ENCODE peak calls at places on chromosomes 13 and 19, in nine cellular contexts. Q is GM12865, U is neural progenitor cell, B is Peyer's patch, H is tibial nerve, O is hepatocyte, G is heart left ventricle, R is A549, F is astrocyte of the cerebellum. N is an unnamed sample.

GRCh38 chr13:22091222-22091970 is 420.5 kb downstream of the FGF9 start:
- DNase-seq in Q (no peak), H (peak), R (no peak), O (peak), B (no peak), F (no peak), G (peak), U (no peak), N (no peak)

GRCh38 chr19:35717665-35718344 is at the start of gene KMT2B:
- DNase-seq in Q (peak), O (peak), F (peak), U (peak), H (peak), R (peak), B (no peak), G (no peak), N (no peak)

GRCh38 chr19:1069009-1069779 is 2.2 kb downstream of the ARHGAP45 start:
- DNase-seq in H (peak), U (no peak), Q (peak), B (peak), R (no peak), F (no peak), G (peak), O (no peak), N (no peak)

GRCh38 chr13:32153056-32153455 is 121.5 kb downstream of the FRY start:
- DNase-seq in H (no peak), U (no peak), R (peak), Q (no peak), O (no peak), B (no peak), F (no peak), G (no peak), N (no peak)

GRCh38 chr19:55384576-55385235 is 614 bp upstream of the TMEM238 start:
- DNase-seq in H (peak), B (peak), R (no peak), U (no peak), F (no peak), O (no peak), G (no peak), Q (peak), N (no peak)

GRCh38 chr13:40779796-40780285 is 8.9 kb upstream of the MRPS31 start:
- DNase-seq in U (no peak), Q (no peak), R (no peak), B (no peak), H (no peak), F (no peak), G (no peak), O (no peak), N (no peak)

GRCh38 chr19:383040-383439 is 25.9 kb downstream of the C2CD4C start:
- DNase-seq in B (no peak), U (no peak), F (no peak), H (no peak), R (no peak), G (no peak), Q (no peak), O (no peak), N (no peak)

GRCh38 chr19:11460207-11460606 is 20.6 kb downstream of the ELAVL3 start:
- DNase-seq in U (no peak), F (no peak), B (no peak), Q (no peak), R (no peak), H (no peak), G (no peak), O (no peak), N (no peak)

GRCh38 chr13:109274188-109274821 is 512.1 kb downstream of the IRS2 start:
- DNase-seq in O (peak), B (no peak), U (peak), G (no peak), F (peak), H (no peak), Q (no peak), R (peak), N (peak)

GRCh38 chr13:109273326-109273751 is 513.0 kb downstream of the IRS2 start:
- DNase-seq in R (peak), B (no peak), G (no peak), O (no peak), F (no peak), Q (no peak), H (no peak), U (no peak), N (no peak)

GRCh38 chr13:109275390-109275789 is 511.0 kb downstream of the IRS2 start:
- DNase-seq in Q (no peak), U (peak), O (no peak), B (no peak), G (no peak), R (no peak), F (no peak), H (no peak), N (no peak)

GRCh38 chr13:109276261-109276660 is 510.1 kb downstream of the IRS2 start:
- DNase-seq in B (no peak), Q (no peak), U (no peak), O (no peak), R (no peak), G (no peak), H (no peak), F (no peak), N (no peak)

DNA sequence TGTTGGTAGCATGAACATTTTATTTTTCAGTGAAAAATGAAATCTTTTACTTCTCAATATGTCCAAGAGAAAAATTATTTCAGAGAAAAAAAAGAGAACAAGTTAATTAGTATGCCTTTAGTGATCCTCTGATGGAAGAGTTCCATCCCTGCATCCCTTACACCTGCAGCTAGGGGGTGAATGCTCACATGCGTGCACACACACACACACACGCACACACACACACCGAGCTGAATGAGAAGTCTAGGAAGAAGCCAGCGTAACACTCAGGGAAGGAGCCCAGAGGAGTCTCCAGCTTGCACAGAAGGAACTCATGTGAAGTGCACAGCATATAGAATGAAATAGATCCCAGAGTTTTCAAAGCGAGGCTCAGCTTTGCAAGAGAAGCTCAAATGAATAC is 510.5 kb downstream of the IRS2 start:
- DNase-seq in H (no peak), F (no peak), O (peak), U (peak), Q (no peak), G (no peak), R (peak), B (no peak), N (peak)
- TF ChIP-seq CTCF in H (no peak), F (peak), O (peak), U (peak), Q (no peak), G (peak), R (no peak), B (peak), N (peak)

GRCh38 chr13:49258097-49258796 is 10.5 kb downstream of the CDADC1 start:
- DNase-seq in U (no peak), Q (no peak), R (no peak), G (no peak), H (no peak), O (no peak), B (no peak), F (no peak), N (no peak)
- H3K4me3 ChIP-seq in U (no peak), Q (peak), R (no peak), G (peak), H (peak), O (no peak), B (peak), F (no peak), N (no peak)

DNA sequence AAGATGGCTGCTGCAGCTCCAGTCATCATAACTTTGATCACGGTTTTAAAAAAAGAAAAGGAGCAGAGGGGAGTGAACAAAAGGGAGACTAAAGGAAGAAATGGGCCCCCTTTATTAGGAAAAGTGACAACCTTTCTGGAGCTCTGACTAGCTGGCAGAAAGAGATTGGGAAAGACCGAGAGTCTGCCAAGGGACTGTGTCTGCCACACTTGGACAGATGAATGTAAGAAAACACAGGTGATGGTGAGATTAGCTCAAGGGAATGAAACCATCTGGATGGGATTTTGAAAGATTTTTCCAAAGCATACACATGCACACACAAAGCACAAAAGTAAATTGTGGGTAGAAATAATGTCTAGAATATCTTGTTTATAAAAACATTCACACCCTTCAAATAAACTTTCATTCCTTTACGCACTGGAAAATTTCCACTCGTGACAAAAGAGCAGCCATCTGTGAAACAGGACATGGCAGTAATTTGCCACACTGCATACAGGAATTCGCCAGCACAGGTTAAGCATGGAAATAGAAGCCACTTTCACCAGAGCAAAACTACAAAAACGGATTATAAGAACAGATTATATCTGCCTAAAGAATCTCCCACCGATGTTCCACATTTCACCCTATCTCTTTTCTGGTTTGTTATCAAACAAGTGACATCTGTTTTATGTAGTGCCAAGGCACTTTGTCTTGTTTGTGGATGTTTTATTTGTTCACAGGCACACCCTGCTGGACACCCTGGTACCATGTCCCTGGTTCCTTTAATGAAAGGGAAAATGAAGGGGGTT is 819.5 kb downstream of the DIAPH3 start:
- DNase-seq in R (no peak), B (no peak), U (no peak), O (no peak), G (no peak), Q (no peak), H (no peak), F (no peak), N (peak)
- TF ChIP-seq CTCF in R (no peak), B (no peak), U (peak), O (no peak), G (peak), Q (no peak), H (no peak), F (no peak), N (peak)

GRCh38 chr19:46719629-46720515 is 3.0 kb upstream of the PRKD2 start:
- DNase-seq in U (no peak), F (no peak), B (no peak), H (no peak), R (no peak), O (no peak), G (no peak), Q (no peak), N (no peak)
- H3K4me3 ChIP-seq in U (no peak), F (no peak), B (no peak), H (no peak), R (no peak), O (no peak), G (no peak), Q (no peak), N (no peak)

DNA sequence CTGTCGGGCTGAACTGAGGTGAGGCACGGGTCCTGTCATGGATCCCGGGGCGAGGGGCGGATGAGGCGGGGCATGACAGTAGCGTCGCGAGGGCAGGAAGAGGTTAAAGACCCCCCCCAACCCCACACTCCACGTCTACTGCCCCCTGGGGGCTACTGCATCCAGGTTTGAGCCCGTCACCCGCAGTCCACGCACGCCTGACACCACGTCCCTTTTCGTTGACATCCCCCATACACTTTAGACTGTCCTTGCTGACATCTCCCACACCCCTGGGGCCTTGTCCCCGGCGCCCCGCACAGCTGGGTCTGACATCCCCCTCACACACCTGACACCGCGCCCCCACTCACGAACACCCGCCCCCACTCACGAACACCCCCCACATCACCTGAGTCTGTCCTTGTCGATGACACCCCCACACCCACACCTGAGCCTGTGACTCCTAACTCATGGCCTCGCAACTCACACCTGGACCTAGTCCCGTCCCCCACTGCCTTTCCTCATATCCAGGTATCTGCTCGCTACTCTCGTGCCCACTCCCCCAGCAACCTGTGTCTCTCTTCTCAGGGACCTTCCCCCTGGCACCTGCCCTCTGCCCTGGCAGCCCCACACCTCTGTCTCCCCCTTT is 416 bp downstream of the SLC25A42 start:
- DNase-seq in F (no peak), B (no peak), O (no peak), U (no peak), R (peak), H (no peak), G (peak), Q (peak), N (no peak)
- TF ChIP-seq CTCF in F (no peak), B (peak), O (peak), U (peak), R (no peak), H (no peak), G (peak), Q (peak), N (no peak)

GRCh38 chr19:58395220-58395978 is at the start of gene RNF225:
- DNase-seq in F (no peak), B (no peak), G (no peak), H (no peak), R (peak), Q (peak), U (no peak), O (peak), N (no peak)
- H3K4me3 ChIP-seq in F (no peak), B (no peak), G (no peak), H (no peak), R (no peak), Q (no peak), U (peak), O (no peak), N (no peak)